ENCODE peak calls at places on chromosomes 6 and 20, in six cellular contexts. H is heart left ventricle, I is sigmoid colon, J is brain microvascular endothelial cell, A is uterus, V is GM12865. X is an unnamed sample.

GRCh38 chr6:111503194-111503593 is 20.2 kb upstream of the REV3L start:
- DNase-seq in H (no peak), I (no peak), J (peak), A (no peak), V (no peak), X (no peak)

GRCh38 chr6:26214826-26215199 is 127.6 kb downstream of the HFE start:
- DNase-seq in H (no peak), I (no peak), J (no peak), A (no peak), V (no peak), X (no peak)

GRCh38 chr20:34703573-34704176 is 469 bp upstream of the TP53INP2 start:
- DNase-seq in H (peak), I (peak), J (peak), A (no peak), V (no peak), X (no peak)

GRCh38 chr6:151808331-151809241 is 1.1 kb downstream of the ESR1 start:
- DNase-seq in H (peak), I (no peak), J (no peak), A (peak), V (no peak), X (no peak)

GRCh38 chr6:118705799-118706481 is 54.5 kb upstream of the CEP85L start:
- DNase-seq in H (peak), I (no peak), J (peak), A (peak), V (peak), X (no peak)

GRCh38 chr6:17334265-17334664 is 53.1 kb downstream of the RBM24 start:
- DNase-seq in H (no peak), I (no peak), J (peak), A (no peak), V (no peak), X (no peak)

GRCh38 chr6:455006-455585 is 63.5 kb downstream of the IRF4 start:
- DNase-seq in H (no peak), I (no peak), J (no peak), A (no peak), V (no peak), X (no peak)

GRCh38 chr20:3712279-3712873 is at the start of gene SIGLEC1:
- DNase-seq in H (peak), I (peak), J (no peak), A (no peak), V (no peak), X (no peak)

GRCh38 chr20:33893314-33893713 is 82.2 kb downstream of the CHMP4B start:
- DNase-seq in H (no peak), I (no peak), J (peak), A (no peak), V (no peak), X (no peak)

GRCh38 chr20:25389858-25390537 is 637 bp downstream of the ABHD12 start:
- DNase-seq in H (peak), I (peak), J (no peak), A (peak), V (peak), X (no peak)

GRCh38 chr6:142848969-142849368 is 96.0 kb downstream of the HIVEP2 start:
- DNase-seq in H (no peak), I (no peak), J (no peak), A (no peak), V (no peak), X (no peak)

GRCh38 chr6:75402296-75402695 is 91.3 kb downstream of the FILIP1 start:
- DNase-seq in H (peak), I (no peak), J (peak), A (peak), V (peak), X (no peak)

GRCh38 chr6:158757753-158758090 is 61.4 kb downstream of the EZR start:
- DNase-seq in H (no peak), I (no peak), J (no peak), A (no peak), V (no peak), X (no peak)

GRCh38 chr20:58647814-58648501 is 3.1 kb upstream of the STX16 start:
- DNase-seq in H (no peak), I (peak), J (no peak), A (no peak), V (no peak), X (peak)

GRCh38 chr20:53081916-53082863 is 110.0 kb downstream of the TSHZ2 start:
- DNase-seq in H (no peak), I (no peak), J (no peak), A (no peak), V (no peak), X (no peak)

GRCh38 chr6:45959534-45960195 is 56.0 kb downstream of the CLIC5 start:
- DNase-seq in H (no peak), I (no peak), J (no peak), A (no peak), V (no peak), X (peak)

GRCh38 chr6:111605100-111605748 is 454 bp downstream of the TRAF3IP2 start:
- DNase-seq in H (peak), I (peak), J (peak), A (peak), V (peak), X (peak)

GRCh38 chr6:85644374-85644762 is 1.7 kb upstream of the SYNCRIP start:
- DNase-seq in H (no peak), I (no peak), J (no peak), A (no peak), V (no peak), X (no peak)

GRCh38 chr6:4017847-4018193 is 61.1 kb downstream of the FAM217A start:
- DNase-seq in H (no peak), I (no peak), J (peak), A (no peak), V (peak), X (no peak)

GRCh38 chr6:148457137-148457842 is 114.7 kb downstream of the SASH1 start:
- DNase-seq in H (no peak), I (no peak), J (peak), A (no peak), V (no peak), X (no peak)

GRCh38 chr6:34157236-34157830 is 11.4 kb upstream of the GRM4 start:
- DNase-seq in H (no peak), I (peak), J (no peak), A (no peak), V (no peak), X (no peak)

GRCh38 chr6:158011478-158011920 is 29.8 kb downstream of the SYNJ2 start:
- DNase-seq in H (no peak), I (no peak), J (no peak), A (peak), V (peak), X (no peak)

GRCh38 chr6:90729057-90729456 is 142.2 kb upstream of the MAP3K7 start:
- DNase-seq in H (no peak), I (no peak), J (no peak), A (no peak), V (no peak), X (no peak)

GRCh38 chr20:18005170-18005989 is 36.6 kb downstream of the MGME1 start:
- DNase-seq in H (no peak), I (no peak), J (no peak), A (no peak), V (peak), X (no peak)

GRCh38 chr20:54208492-54209044 is 681 bp downstream of the PFDN4 start:
- DNase-seq in H (no peak), I (no peak), J (peak), A (no peak), V (peak), X (no peak)

GRCh38 chr20:34479627-34480026 is 36.6 kb upstream of the DYNLRB1 start:
- DNase-seq in H (no peak), I (no peak), J (no peak), A (no peak), V (no peak), X (no peak)

GRCh38 chr20:32387262-32387661 is 29.1 kb downstream of the ASXL1 start:
- DNase-seq in H (no peak), I (no peak), J (peak), A (no peak), V (peak), X (no peak)

GRCh38 chr6:40328376-40328987 is 258.7 kb downstream of the LRFN2 start:
- DNase-seq in H (no peak), I (no peak), J (no peak), A (no peak), V (peak), X (no peak)

GRCh38 chr6:169847773-169848380 is 96.5 kb downstream of the ERMARD start:
- DNase-seq in H (no peak), I (no peak), J (no peak), A (peak), V (no peak), X (no peak)

GRCh38 chr6:71457883-71458282 is 169.3 kb downstream of the OGFRL1 start:
- DNase-seq in H (no peak), I (no peak), J (no peak), A (no peak), V (peak), X (no peak)

GRCh38 chr20:15759546-15760216 is 813.6 kb downstream of the KIF16B start:
- DNase-seq in H (no peak), I (no peak), J (no peak), A (no peak), V (no peak), X (no peak)

GRCh38 chr20:37401282-37401929 is 55.5 kb downstream of the SRC start:
- DNase-seq in H (no peak), I (no peak), J (no peak), A (no peak), V (no peak), X (no peak)

GRCh38 chr6:136914947-136915346 is 7.2 kb upstream of the SLC35D3 start:
- DNase-seq in H (no peak), I (no peak), J (no peak), A (no peak), V (no peak), X (no peak)

GRCh38 chr6:137823826-137824501 is 43.1 kb upstream of the TNFAIP3 start:
- DNase-seq in H (no peak), I (peak), J (peak), A (no peak), V (no peak), X (peak)

GRCh38 chr20:43515628-43516027 is 8.1 kb downstream of the L3MBTL1 start:
- DNase-seq in H (no peak), I (no peak), J (no peak), A (no peak), V (no peak), X (no peak)
- H3K4me3 ChIP-seq in H (no peak), I (no peak), J (no peak), A (no peak), V (no peak), X (no peak)

GRCh38 chr6:39302669-39303424 is 11.4 kb downstream of the KCNK17 start:
- DNase-seq in H (peak), I (peak), J (peak), A (peak), V (peak), X (no peak)
- H3K4me3 ChIP-seq in H (no peak), I (peak), J (no peak), A (no peak), V (no peak), X (no peak)

DNA sequence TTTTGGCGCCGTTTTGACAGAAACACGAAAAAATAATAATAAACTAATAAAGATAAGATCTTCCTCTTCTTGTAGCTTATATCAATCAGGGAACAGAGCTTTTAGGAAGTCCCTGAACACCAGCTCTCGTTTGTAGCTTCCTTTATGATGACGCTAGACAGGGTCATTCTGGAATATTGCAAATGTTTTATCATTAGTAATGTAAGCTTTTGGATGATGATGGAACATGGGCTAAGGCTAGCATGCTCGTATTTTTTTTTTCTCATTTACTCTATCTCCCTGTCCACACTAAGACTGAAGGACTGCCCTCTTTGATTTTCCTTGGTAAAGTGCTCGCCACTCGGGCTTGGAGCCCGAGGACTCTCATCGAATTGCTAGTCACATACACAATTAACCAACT is 22.1 kb upstream of the POM121L2 start:
- DNase-seq in H (no peak), I (no peak), J (no peak), A (no peak), V (no peak), X (no peak)
- H3K4me3 ChIP-seq in H (no peak), I (no peak), J (no peak), A (no peak), V (no peak), X (no peak)

GRCh38 chr6:36626636-36627035 is 32.5 kb downstream of the SRSF3 start:
- DNase-seq in H (no peak), I (peak), J (no peak), A (no peak), V (no peak), X (no peak)
- H3K4me3 ChIP-seq in H (no peak), I (no peak), J (no peak), A (no peak), V (no peak), X (no peak)

GRCh38 chr6:11333292-11333849 is 100.9 kb upstream of the NEDD9 start:
- DNase-seq in H (no peak), I (no peak), J (no peak), A (no peak), V (no peak), X (no peak)

GRCh38 chr6:11329841-11330765 is 97.6 kb upstream of the NEDD9 start:
- DNase-seq in H (no peak), I (no peak), J (no peak), A (no peak), V (no peak), X (no peak)

GRCh38 chr6:11328613-11329247 is 96.3 kb upstream of the NEDD9 start:
- DNase-seq in H (no peak), I (no peak), J (peak), A (no peak), V (no peak), X (peak)

GRCh38 chr6:11332463-11332862 is 100.0 kb upstream of the NEDD9 start:
- DNase-seq in H (no peak), I (no peak), J (no peak), A (no peak), V (no peak), X (no peak)

GRCh38 chr6:11331136-11331535 is 98.7 kb upstream of the NEDD9 start:
- DNase-seq in H (no peak), I (no peak), J (no peak), A (no peak), V (no peak), X (no peak)
- H3K4me3 ChIP-seq in H (no peak), I (no peak), J (no peak), A (no peak), V (no peak), X (no peak)

GRCh38 chr20:14334306-14334930 is 3.0 kb downstream of the FLRT3 start:
- DNase-seq in H (no peak), I (peak), J (peak), A (peak), V (peak), X (peak)

GRCh38 chr20:14336667-14337066 is 745 bp downstream of the FLRT3 start:
- DNase-seq in H (no peak), I (no peak), J (peak), A (no peak), V (peak), X (no peak)

GRCh38 chr20:14335122-14335521 is 2.3 kb downstream of the FLRT3 start:
- DNase-seq in H (no peak), I (no peak), J (no peak), A (no peak), V (no peak), X (no peak)

GRCh38 chr20:14333734-14334133 is 3.7 kb downstream of the FLRT3 start:
- DNase-seq in H (no peak), I (no peak), J (no peak), A (no peak), V (peak), X (no peak)

DNA sequence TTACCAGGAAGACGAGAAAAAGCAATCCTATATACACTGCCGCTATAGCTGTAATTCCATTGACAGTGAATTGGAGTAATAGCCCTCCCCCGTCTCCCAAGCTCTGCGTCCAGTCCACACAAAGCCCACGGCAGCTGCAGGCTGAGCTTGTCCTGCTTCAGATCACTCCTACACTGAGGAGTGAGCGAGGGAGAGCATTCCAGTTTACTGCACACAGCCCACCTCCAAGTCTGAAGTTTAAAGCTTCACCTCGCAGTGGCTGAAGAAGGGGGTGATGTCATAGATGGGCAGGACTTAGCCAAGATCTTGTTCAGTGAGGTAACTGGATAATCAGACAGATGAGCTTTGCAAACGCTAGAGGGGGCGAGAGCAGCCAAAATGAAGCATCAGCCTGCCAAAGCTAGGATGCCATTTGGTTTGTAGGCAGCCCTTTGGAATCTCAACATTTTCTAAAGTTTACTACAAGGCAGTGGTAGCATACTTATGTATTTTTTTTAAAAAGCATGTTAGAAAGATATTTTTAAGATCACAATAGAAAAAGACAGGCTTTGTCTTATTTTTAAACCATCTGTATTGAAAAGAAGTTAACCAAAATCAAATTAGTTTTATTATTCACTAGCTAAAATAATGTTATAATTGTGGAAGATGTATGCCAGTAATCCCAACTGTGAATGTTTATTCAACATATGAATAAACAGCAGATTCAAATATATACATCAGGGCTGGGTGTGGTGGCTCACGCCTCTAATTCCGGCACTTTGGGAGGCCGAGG is at the start of gene FLRT3:
- DNase-seq in H (peak), I (peak), J (peak), A (peak), V (peak), X (peak)
- H3K4me3 ChIP-seq in H (peak), I (peak), J (peak), A (peak), V (peak), X (peak)

GRCh38 chr20:6708010-6708409 is 59.5 kb upstream of the BMP2 start:
- DNase-seq in H (peak), I (peak), J (peak), A (no peak), V (no peak), X (peak)

GRCh38 chr20:6711950-6712634 is 55.4 kb upstream of the BMP2 start:
- DNase-seq in H (no peak), I (peak), J (no peak), A (no peak), V (no peak), X (no peak)

GRCh38 chr20:6705920-6706500 is 61.5 kb upstream of the BMP2 start:
- DNase-seq in H (no peak), I (no peak), J (no peak), A (no peak), V (no peak), X (no peak)

GRCh38 chr20:6707231-6707870 is 60.1 kb upstream of the BMP2 start:
- DNase-seq in H (no peak), I (no peak), J (peak), A (no peak), V (no peak), X (no peak)

DNA sequence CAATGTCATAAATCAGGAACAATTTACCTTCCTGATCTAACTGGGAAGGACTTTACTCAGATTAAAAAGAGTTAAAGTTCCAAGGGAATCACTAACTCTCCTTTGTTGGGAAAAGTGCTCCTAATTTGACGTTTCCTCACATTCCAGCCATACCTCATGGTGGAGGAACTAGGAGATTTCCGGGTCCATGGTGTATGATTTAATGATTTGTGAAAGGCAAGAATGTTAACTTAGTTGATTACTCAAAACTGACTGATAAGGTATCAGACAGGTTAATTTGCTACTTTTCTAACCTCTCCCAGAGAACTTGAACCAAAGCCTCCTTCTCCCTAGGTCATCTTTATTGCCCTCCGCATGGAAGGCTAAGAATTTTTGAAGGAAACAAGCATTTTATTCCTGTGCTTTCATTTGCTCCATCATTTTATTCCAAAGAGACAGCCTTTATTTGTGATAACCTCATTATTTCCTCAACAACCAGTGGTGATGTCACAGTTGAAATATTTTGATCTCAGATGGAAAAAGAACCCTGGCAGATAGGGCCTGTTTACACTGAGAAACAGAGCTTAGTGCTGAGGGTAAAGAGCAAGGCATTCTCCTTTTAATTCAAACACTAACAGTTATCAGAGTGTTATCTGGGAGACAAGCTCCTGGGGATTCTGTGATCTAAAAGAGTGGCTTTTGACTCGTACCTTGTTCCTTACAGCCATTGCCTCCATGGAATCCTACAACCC is 57.5 kb upstream of the BMP2 start:
- DNase-seq in H (no peak), I (no peak), J (no peak), A (no peak), V (no peak), X (no peak)
- H3K4me3 ChIP-seq in H (no peak), I (no peak), J (no peak), A (no peak), V (no peak), X (no peak)

GRCh38 chr6:108785653-108786052 is 62.6 kb upstream of the ARMC2 start:
- DNase-seq in H (no peak), I (no peak), J (no peak), A (no peak), V (no peak), X (no peak)

GRCh38 chr6:108780784-108781183 is 67.4 kb upstream of the ARMC2 start:
- DNase-seq in H (no peak), I (no peak), J (no peak), A (no peak), V (no peak), X (no peak)

GRCh38 chr6:108779521-108779920 is 68.7 kb upstream of the ARMC2 start:
- DNase-seq in H (no peak), I (no peak), J (no peak), A (no peak), V (no peak), X (no peak)

GRCh38 chr6:108781419-108782110 is 66.7 kb upstream of the ARMC2 start:
- DNase-seq in H (no peak), I (no peak), J (peak), A (peak), V (no peak), X (no peak)

GRCh38 chr6:108782231-108783041 is 65.8 kb upstream of the ARMC2 start:
- DNase-seq in H (peak), I (peak), J (peak), A (peak), V (peak), X (peak)
- H3K4me3 ChIP-seq in H (peak), I (peak), J (peak), A (peak), V (peak), X (peak)

DNA sequence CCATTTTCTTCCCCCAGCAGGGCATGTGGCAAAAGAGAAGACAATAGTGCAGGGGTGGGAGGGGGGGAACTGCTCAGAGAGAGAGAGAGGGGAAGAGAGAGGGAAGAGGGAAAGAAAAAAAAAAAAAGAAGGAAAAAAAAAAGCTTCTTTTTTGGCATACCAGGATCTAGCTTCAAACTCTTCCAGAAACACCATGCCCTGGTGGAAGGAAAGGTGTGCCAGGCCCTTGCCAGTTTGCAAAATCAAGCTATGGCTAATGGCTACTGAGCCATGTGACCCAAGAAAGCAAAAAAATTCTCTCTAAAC is 326 bp downstream of the ZMYND8 start:
- DNase-seq in H (no peak), I (no peak), J (no peak), A (no peak), V (no peak), X (no peak)
- H3K4me3 ChIP-seq in H (peak), I (peak), J (peak), A (no peak), V (peak), X (peak)